ENCODE peak calls at places on chromosome 20, in six cellular contexts. P, F, G, U, L and X are unnamed samples.

GRCh38 chr20:54212226-54212625 is 4.3 kb downstream of the PFDN4 start:
- DNase-seq in P (no peak), F (no peak), G (peak; percentile 66), U (peak; percentile 41), L (no peak), X (no peak)

GRCh38 chr20:51937780-51938179 is 135.5 kb upstream of the SALL4 start:
- DNase-seq in P (no peak), F (no peak), G (no peak), U (no peak), L (no peak), X (no peak)

GRCh38 chr20:36571564-36572504 is 1.6 kb upstream of the TGIF2 start:
- DNase-seq in P (no peak), F (no peak), G (no peak), U (no peak), L (no peak), X (no peak)

GRCh38 chr20:57409672-57410397 is 18.6 kb downstream of the RBM38 start:
- DNase-seq in P (no peak), F (no peak), G (no peak), U (no peak), L (no peak), X (no peak)

GRCh38 chr20:41398408-41398807 is 31.8 kb upstream of the EMILIN3 start:
- DNase-seq in P (no peak), F (no peak), G (no peak), U (no peak), L (peak; percentile 60), X (peak; percentile 48)

GRCh38 chr20:7113577-7114466 is 346.3 kb downstream of the BMP2 start:
- DNase-seq in P (peak; percentile 18), F (peak; percentile 36), G (peak; percentile 57), U (peak; percentile 3), L (no peak), X (peak; percentile 6)

GRCh38 chr20:9447182-9447581 is 67.2 kb upstream of the LAMP5 start:
- DNase-seq in P (no peak), F (no peak), G (no peak), U (no peak), L (no peak), X (no peak)

GRCh38 chr20:24681634-24682495 is 212.4 kb downstream of the SYNDIG1 start:
- DNase-seq in P (no peak), F (no peak), G (no peak), U (no peak), L (no peak), X (no peak)

GRCh38 chr20:12815369-12815768 is 193.4 kb upstream of the SPTLC3 start:
- DNase-seq in P (no peak), F (no peak), G (no peak), U (no peak), L (no peak), X (no peak)

GRCh38 chr20:13297105-13297899 is 76.2 kb downstream of the ISM1 start:
- DNase-seq in P (no peak), F (no peak), G (no peak), U (no peak), L (no peak), X (no peak)

GRCh38 chr20:4625687-4626086 is 96.0 kb upstream of the PRND start:
- DNase-seq in P (no peak), F (no peak), G (no peak), U (no peak), L (no peak), X (no peak)

GRCh38 chr20:47789081-47789998 is 4.1 kb upstream of the SULF2 start:
- DNase-seq in P (no peak), F (no peak), G (no peak), U (no peak), L (no peak), X (no peak)

GRCh38 chr20:23139524-23139923 is 53.4 kb upstream of the CD93 start:
- DNase-seq in P (no peak), F (no peak), G (no peak), U (no peak), L (peak; percentile 9), X (no peak)

GRCh38 chr20:53077373-53078205 is 105.4 kb downstream of the TSHZ2 start:
- DNase-seq in P (no peak), F (no peak), G (peak; percentile 13), U (no peak), L (no peak), X (no peak)

GRCh38 chr20:57656821-57657536 is 36.8 kb upstream of the ZBP1 start:
- DNase-seq in P (no peak), F (no peak), G (no peak), U (no peak), L (peak; percentile 45), X (peak; percentile 4)

GRCh38 chr20:9119776-9120175 is 50.9 kb downstream of the PLCB4 start:
- DNase-seq in P (no peak), F (peak; percentile 70), G (no peak), U (no peak), L (no peak), X (peak; percentile 7)

GRCh38 chr20:16404640-16405039 is 168.6 kb downstream of the KIF16B start:
- DNase-seq in P (no peak), F (no peak), G (no peak), U (no peak), L (no peak), X (no peak)

GRCh38 chr20:53023717-53024116 is 51.6 kb downstream of the TSHZ2 start:
- DNase-seq in P (no peak), F (no peak), G (no peak), U (no peak), L (no peak), X (no peak)

GRCh38 chr20:137668-138131 is 4.7 kb upstream of the DEFB126 start:
- DNase-seq in P (no peak), F (no peak), G (no peak), U (no peak), L (no peak), X (no peak)

GRCh38 chr20:5074050-5074674 is 45.6 kb downstream of the PCNA start:
- DNase-seq in P (no peak), F (no peak), G (no peak), U (no peak), L (no peak), X (no peak)

GRCh38 chr20:63060057-63060991 is 53.6 kb upstream of the BHLHE23 start:
- DNase-seq in P (no peak), F (peak; percentile 87), G (no peak), U (peak; percentile 20), L (peak; percentile 35), X (no peak)

GRCh38 chr20:50146732-50147662 is 6.5 kb downstream of the PEDS1 start:
- DNase-seq in P (no peak), F (no peak), G (peak; percentile 28), U (no peak), L (peak; percentile 84), X (peak; percentile 71)

GRCh38 chr20:60637801-60638200 is 614.3 kb upstream of the CDH4 start:
- DNase-seq in P (no peak), F (no peak), G (no peak), U (no peak), L (no peak), X (no peak)

GRCh38 chr20:61259741-61260140 is 7.7 kb downstream of the CDH4 start:
- DNase-seq in P (no peak), F (no peak), G (no peak), U (no peak), L (no peak), X (no peak)

GRCh38 chr20:63552481-63553249 is 1.3 kb upstream of the FNDC11 start:
- DNase-seq in P (no peak), F (no peak), G (no peak), U (no peak), L (peak; percentile 73), X (no peak)

GRCh38 chr20:23157741-23158140 is 71.6 kb upstream of the CD93 start:
- DNase-seq in P (no peak), F (no peak), G (no peak), U (no peak), L (peak; percentile 42), X (no peak)

GRCh38 chr20:31827059-31827458 is 7.9 kb downstream of the MYLK2 start:
- DNase-seq in P (no peak), F (no peak), G (no peak), U (no peak), L (no peak), X (no peak)

GRCh38 chr20:42650345-42650744 is 539.4 kb downstream of the PTPRT start:
- DNase-seq in P (no peak), F (no peak), G (no peak), U (no peak), L (no peak), X (no peak)

GRCh38 chr20:51400051-51400926 is 142.2 kb downstream of the NFATC2 start:
- DNase-seq in P (no peak), F (no peak), G (no peak), U (no peak), L (peak; percentile 84), X (no peak)

GRCh38 chr20:63014710-63015109 is 7.9 kb upstream of the BHLHE23 start:
- DNase-seq in P (no peak), F (no peak), G (no peak), U (no peak), L (no peak), X (no peak)

GRCh38 chr20:35145141-35145564 is 2.0 kb downstream of the EDEM2 start:
- DNase-seq in P (peak; percentile 61), F (peak; percentile 54), G (peak; percentile 56), U (no peak), L (peak; percentile 61), X (no peak)

GRCh38 chr20:10720550-10720949 is 46.8 kb upstream of the JAG1 start:
- DNase-seq in P (no peak), F (no peak), G (no peak), U (no peak), L (no peak), X (no peak)

GRCh38 chr20:3222635-3223600 is 13.6 kb downstream of the ITPA start:
- DNase-seq in P (no peak), F (peak; percentile 34), G (no peak), U (no peak), L (peak; percentile 66), X (peak; percentile 33)

GRCh38 chr20:17873410-17874270 is 95.0 kb downstream of the SNX5 start:
- DNase-seq in P (no peak), F (no peak), G (peak; percentile 94), U (peak; percentile 60), L (peak; percentile 90), X (peak; percentile 92)

GRCh38 chr20:17969884-17970409 is 1.1 kb downstream of the MGME1 start:
- DNase-seq in P (no peak), F (no peak), G (peak; percentile 71), U (peak; percentile 55), L (peak; percentile 69), X (no peak)

GRCh38 chr20:25013478-25014380 is 21.2 kb upstream of the APMAP start:
- DNase-seq in P (no peak), F (no peak), G (no peak), U (no peak), L (peak; percentile 41), X (peak; percentile 15)

GRCh38 chr20:14984768-14985622 is 647.6 kb upstream of the FLRT3 start:
- DNase-seq in P (no peak), F (no peak), G (peak; percentile 1), U (no peak), L (no peak), X (no peak)

GRCh38 chr20:12395404-12396159 is 477.9 kb downstream of the BTBD3 start:
- DNase-seq in P (no peak), F (no peak), G (no peak), U (no peak), L (no peak), X (no peak)

GRCh38 chr20:32564921-32565734 is 20.0 kb downstream of the NOL4L start:
- DNase-seq in P (no peak), F (no peak), G (no peak), U (no peak), L (peak; percentile 62), X (peak; percentile 35)

GRCh38 chr20:38337561-38338140 is 8.6 kb upstream of the LBP start:
- DNase-seq in P (no peak), F (no peak), G (no peak), U (no peak), L (peak; percentile 59), X (no peak)